ENCODE peak calls at places on chromosome 21, in four cellular contexts. D, O, V and Z are unnamed samples.

GRCh38 chr21:41068411-41069304 is 99.3 kb upstream of the BACE2 start:
- DNase-seq in O (peak; percentile 68), V (peak; percentile 73), D (peak; percentile 89), Z (peak; percentile 85)

GRCh38 chr21:16419188-16419874 is 689.5 kb downstream of the USP25 start:
- DNase-seq in O (peak; percentile 63), D (peak; percentile 81), V (peak; percentile 52), Z (peak; percentile 87)

GRCh38 chr21:42411197-42411869 is 7.6 kb downstream of the UBASH3A start:
- DNase-seq in D (no peak), O (peak; percentile 25), V (no peak), Z (no peak)

GRCh38 chr21:42739061-42739931 is 85.9 kb downstream of the PDE9A start:
- DNase-seq in D (no peak), V (no peak), O (no peak), Z (no peak)

GRCh38 chr21:40846566-40847411 is at the start of gene DSCAM:
- DNase-seq in V (no peak), D (no peak), O (no peak), Z (no peak)

GRCh38 chr21:14075346-14076142 is 135.2 kb downstream of the LIPI start:
- DNase-seq in D (no peak), O (no peak), V (no peak), Z (no peak)

GRCh38 chr21:41973861-41974751 is 20.3 kb upstream of the C2CD2 start:
- DNase-seq in O (peak; percentile 23), D (peak; percentile 22), V (no peak), Z (no peak)

GRCh38 chr21:16028163-16028562 is 298.4 kb downstream of the USP25 start:
- DNase-seq in D (no peak), V (no peak), O (no peak), Z (no peak)

GRCh38 chr21:32120231-32120630 is 158.6 kb downstream of the MIS18A start:
- DNase-seq in O (no peak), V (no peak), D (no peak), Z (no peak)

GRCh38 chr21:31444061-31444460 is 100.0 kb upstream of the TIAM1 start:
- DNase-seq in V (no peak), D (no peak), O (no peak), Z (no peak)

GRCh38 chr21:15809818-15810217 is 80.0 kb downstream of the USP25 start:
- DNase-seq in O (no peak), V (no peak), D (no peak), Z (no peak)

GRCh38 chr21:41715649-41716321 is 51.1 kb downstream of the RIPK4 start:
- DNase-seq in D (no peak), O (peak; percentile 90), V (no peak), Z (peak; percentile 62)

GRCh38 chr21:45408271-45408791 is 3.4 kb downstream of the COL18A1 start:
- DNase-seq in D (no peak), V (no peak), O (no peak), Z (peak; percentile 15)

GRCh38 chr21:20971296-20971921 is 26.8 kb upstream of the NCAM2 start:
- DNase-seq in V (no peak), D (no peak), O (peak; percentile 42), Z (no peak)

DNA sequence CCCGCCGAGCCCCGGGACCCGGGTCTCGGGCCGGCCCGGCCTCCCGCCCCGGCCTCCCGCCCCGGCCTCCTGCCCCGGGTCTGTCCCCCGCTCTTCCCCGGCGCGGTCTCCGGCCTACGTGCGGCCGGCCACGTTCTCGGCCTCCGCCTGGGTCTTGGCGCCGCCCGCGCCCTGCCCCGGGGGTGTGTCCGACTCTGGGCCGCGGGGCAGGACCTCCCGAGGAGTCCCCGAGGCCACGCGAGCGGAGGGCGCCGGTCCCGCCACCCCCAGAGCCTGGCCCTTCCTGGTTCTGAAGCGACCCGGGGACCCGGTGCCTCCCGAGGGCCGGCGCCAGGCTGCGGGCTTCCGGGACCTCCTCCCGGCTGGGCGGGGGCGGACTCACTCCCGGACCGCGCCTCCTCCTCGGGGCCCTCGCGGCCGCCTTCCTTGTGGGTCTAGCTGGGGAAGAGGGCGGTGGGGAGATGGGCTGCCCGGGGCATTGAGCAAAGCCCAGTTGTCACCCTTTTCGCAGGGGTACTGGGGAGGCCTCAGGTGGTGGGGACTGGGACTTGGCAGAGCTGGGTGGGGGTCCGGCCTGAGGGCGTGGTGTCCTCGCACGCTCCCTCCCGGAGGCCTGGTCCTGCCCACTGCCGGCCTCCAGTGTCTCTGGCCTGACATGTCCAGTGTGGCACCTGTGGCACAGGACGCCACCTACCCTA is 558 bp downstream of the PFKL start:
- DNase-seq in O (peak; percentile 42), V (peak; percentile 80), D (peak; percentile 87), Z (peak; percentile 80)
- TF ChIP-seq POLR2A in O (no peak), V (no peak), D (no peak), Z (peak; percentile 65)

DNA sequence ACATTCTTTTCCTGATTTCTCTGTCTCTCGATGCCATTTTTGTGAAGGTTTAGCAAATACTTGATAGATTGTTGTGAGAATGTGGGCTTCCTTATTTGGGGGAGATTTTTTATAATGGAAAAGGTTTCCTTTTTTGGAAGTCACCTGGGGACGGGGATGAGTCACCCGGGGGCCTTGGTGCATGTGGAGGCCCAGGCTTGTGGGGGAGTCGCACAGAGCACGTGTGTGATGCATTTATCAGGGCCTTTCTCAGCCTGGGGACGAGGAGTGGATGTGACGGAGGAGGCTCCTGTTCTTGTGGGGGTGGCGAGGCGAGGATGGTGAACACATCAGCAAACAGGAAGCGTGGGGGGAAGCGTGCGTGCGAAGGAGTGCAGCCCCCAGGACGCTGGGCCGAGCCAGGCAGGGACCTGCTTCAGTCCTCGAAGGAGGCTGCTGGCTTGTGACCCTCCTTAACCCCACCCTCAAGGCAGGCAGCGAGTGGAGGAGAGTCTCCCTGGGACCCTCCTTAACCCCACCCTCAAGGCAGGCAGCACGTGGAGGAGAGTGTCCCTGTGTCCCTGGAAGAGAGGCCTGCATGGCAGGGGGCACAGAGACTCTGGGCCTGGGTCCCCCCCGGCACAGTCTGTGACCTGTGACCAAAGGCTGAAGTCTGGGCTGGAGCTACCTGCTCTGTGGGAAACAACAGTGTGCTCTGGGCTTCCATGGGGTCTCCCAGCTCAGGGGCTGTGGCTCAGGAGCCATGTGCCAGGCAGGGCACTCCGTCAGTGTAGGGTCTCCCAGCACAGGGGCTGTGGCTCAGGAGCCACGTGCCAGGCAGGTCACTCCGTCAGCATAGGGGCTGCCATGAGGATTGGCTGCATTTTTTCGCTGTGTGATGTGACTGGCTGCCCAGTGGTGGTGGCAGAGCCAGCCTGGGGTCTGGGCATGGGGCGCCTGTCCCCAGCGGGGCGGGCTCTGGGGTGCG is 57.2 kb downstream of the AGPAT3 start:
- DNase-seq in V (no peak), O (no peak), D (no peak), Z (peak; percentile 48)
- H3K27ac ChIP-seq in V (no peak overlapping the region), O (no peak overlapping the region), D (no peak overlapping the region), Z (no peak overlapping the region)

GRCh38 chr21:39604951-39605350 is 7.8 kb upstream of the B3GALT5 start:
- DNase-seq in D (no peak), V (no peak), O (no peak), Z (no peak)
- H3K4me3 ChIP-seq in D (no peak overlapping the region), V (no peak overlapping the region), O (no peak overlapping the region), Z (no peak overlapping the region)

GRCh38 chr21:37366488-37367300 is at the start of gene DYRK1A:
- DNase-seq in V (peak; percentile 97), D (peak; percentile 97), O (peak; percentile 98), Z (peak; percentile 100)

GRCh38 chr21:37364722-37365121 is 1.9 kb upstream of the DYRK1A start:
- DNase-seq in V (no peak), O (no peak), D (no peak), Z (no peak)

GRCh38 chr21:37367301-37367757 is 756 bp downstream of the DYRK1A start:
- DNase-seq in V (no peak), D (peak; percentile 27), O (no peak), Z (peak; percentile 60)

GRCh38 chr21:37363936-37364335 is 2.6 kb upstream of the DYRK1A start:
- DNase-seq in O (no peak), D (no peak), V (no peak), Z (no peak)

DNA sequence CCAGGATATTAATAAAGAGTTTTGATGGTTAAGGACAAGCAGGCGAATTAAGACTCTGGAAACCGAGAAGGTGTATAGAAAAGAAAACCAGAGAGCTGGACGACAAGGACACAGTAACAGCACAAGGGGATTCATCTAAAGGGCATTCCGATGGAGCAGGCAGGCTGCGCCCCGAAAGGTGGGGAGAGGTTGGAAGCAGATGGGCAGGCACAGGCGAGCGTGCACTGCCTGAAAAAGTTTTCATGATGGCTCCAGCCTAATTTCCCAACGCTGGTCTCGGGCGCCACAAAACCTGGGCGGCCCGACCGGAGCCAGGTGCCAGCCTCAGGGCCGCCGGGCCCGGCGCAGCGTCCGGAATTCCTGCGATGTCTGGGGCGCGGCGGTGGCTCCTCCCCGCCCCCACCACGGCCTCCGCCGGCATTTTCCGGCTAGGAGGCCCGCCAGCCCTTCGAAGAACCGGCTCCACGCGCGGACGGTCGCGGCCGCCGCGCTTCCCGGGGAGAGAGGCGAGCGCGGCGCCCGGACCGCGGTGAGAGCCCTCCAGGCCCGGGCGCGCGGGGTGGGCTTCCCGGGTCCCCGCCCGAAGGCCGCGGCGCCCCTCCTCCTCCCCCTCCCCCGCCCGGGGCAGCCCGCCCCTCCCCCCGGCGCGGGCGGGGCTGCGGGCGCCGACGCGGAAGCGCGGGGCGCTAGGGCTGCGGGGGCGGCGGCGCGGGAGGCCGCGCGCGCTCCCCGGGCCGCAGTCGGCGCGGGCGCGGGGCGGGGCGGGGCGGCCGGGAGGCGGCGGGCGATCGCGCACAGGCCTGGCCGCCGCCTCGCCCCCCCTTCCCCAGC is 701 bp upstream of the DYRK1A start:
- DNase-seq in D (peak; percentile 77), O (peak; percentile 65), V (peak; percentile 75), Z (peak; percentile 79)
- TF ChIP-seq POLR2A in D (peak; percentile 37), O (peak; percentile 52), V (peak; percentile 23), Z (peak; percentile 85)

GRCh38 chr21:33265664-33266049 is 510 bp upstream of the IL10RB start:
- DNase-seq in D (peak; percentile 44), V (no peak), O (no peak), Z (peak; percentile 61)

GRCh38 chr21:33266784-33267135 is 593 bp downstream of the IL10RB start:
- DNase-seq in D (peak; percentile 28), O (no peak), V (no peak), Z (no peak)

GRCh38 chr21:33264561-33264960 is 1.6 kb upstream of the IL10RB start:
- DNase-seq in D (no peak), O (no peak), V (no peak), Z (no peak)

GRCh38 chr21:33267250-33267649 is 1.1 kb downstream of the IL10RB start:
- DNase-seq in O (no peak), V (no peak), D (no peak), Z (no peak)

GRCh38 chr21:33266050-33266783 is at the start of gene IL10RB:
- DNase-seq in V (peak; percentile 57), D (peak; percentile 78), O (peak; percentile 41), Z (peak; percentile 87)
- H3K27ac ChIP-seq in V (peak within 1 kb of the TSS; percentile 95), D (peak within 1 kb of the TSS; percentile 93), O (peak within 1 kb of the TSS; percentile 88), Z (peak within 1 kb of the TSS; percentile 80)

GRCh38 chr21:35226960-35227741 is 178.0 kb upstream of the RUNX1 start:
- DNase-seq in D (no peak), V (no peak), O (no peak), Z (no peak)
- H3K4me3 ChIP-seq in D (no peak overlapping the region), V (no peak overlapping the region), O (no peak overlapping the region), Z (no peak overlapping the region)